ENCODE peak calls at places on chromosomes 13 and 19, in five cellular contexts. A, I, E, F and P are unnamed samples.

GRCh38 chr13:90690458-90691063 is 656.9 kb upstream of the MIR17HG start:
- DNase-seq in F (no peak), A (no peak), E (no peak), I (peak), P (no peak)

GRCh38 chr13:40120288-40120687 is 464.8 kb downstream of the COG6 start:
- DNase-seq in F (no peak), A (no peak), E (no peak), I (no peak), P (no peak)

GRCh38 chr19:34096020-34096915 is 76.0 kb upstream of the LSM14A start:
- DNase-seq in F (no peak), A (no peak), I (peak), E (no peak), P (no peak)

GRCh38 chr19:4969772-4970531 is 1.0 kb downstream of the KDM4B start:
- DNase-seq in I (no peak), F (no peak), E (no peak), A (peak), P (no peak)

GRCh38 chr13:42925626-42926025 is 66.4 kb downstream of the EPSTI1 start:
- DNase-seq in A (no peak), E (no peak), I (no peak), F (no peak), P (no peak)

GRCh38 chr19:34362679-34363069 is 2.3 kb upstream of the GPI start:
- DNase-seq in E (no peak), F (no peak), A (no peak), I (no peak), P (no peak)

GRCh38 chr13:44243198-44243852 is 130.3 kb upstream of the SERP2 start:
- DNase-seq in E (peak), A (peak), I (peak), F (peak), P (no peak)

GRCh38 chr19:27764186-27764804 is 1448.7 kb downstream of the UQCRFS1 start:
- DNase-seq in F (no peak), E (no peak), A (no peak), I (no peak), P (no peak)

GRCh38 chr13:50842711-50843255 is 709 bp downstream of the DLEU7 start:
- DNase-seq in A (no peak), I (no peak), E (no peak), F (no peak), P (no peak)

GRCh38 chr13:85575110-85575509 is 224.1 kb downstream of the SLITRK6 start:
- DNase-seq in E (no peak), I (no peak), F (no peak), A (no peak), P (no peak)

GRCh38 chr13:19958119-19959111 is at the start of gene ZMYM2:
- DNase-seq in F (peak), A (peak), E (peak), I (peak), P (peak)
- TF ChIP-seq POLR2A in F (peak), A (peak), E (peak), I (peak), P (peak)

GRCh38 chr19:6721113-6721474 is 644 bp upstream of the C3 start:
- DNase-seq in A (no peak), I (no peak), E (no peak), F (no peak), P (no peak)
- H3K4me3 ChIP-seq in A (no peak), I (no peak), E (no peak), F (no peak), P (no peak)

GRCh38 chr19:47095707-47096704 is 17.6 kb downstream of the ZC3H4 start:
- DNase-seq in E (peak), F (peak), I (no peak), A (peak), P (peak)
- TF ChIP-seq POLR2A in E (no peak), F (no peak), I (no peak), A (no peak), P (no peak)

GRCh38 chr19:1725100-1726064 is 27.9 kb upstream of the ONECUT3 start:
- DNase-seq in A (peak), F (peak), E (peak), I (peak), P (no peak)
- H3K4me3 ChIP-seq in A (peak), F (peak), E (no peak), I (peak), P (peak)

DNA sequence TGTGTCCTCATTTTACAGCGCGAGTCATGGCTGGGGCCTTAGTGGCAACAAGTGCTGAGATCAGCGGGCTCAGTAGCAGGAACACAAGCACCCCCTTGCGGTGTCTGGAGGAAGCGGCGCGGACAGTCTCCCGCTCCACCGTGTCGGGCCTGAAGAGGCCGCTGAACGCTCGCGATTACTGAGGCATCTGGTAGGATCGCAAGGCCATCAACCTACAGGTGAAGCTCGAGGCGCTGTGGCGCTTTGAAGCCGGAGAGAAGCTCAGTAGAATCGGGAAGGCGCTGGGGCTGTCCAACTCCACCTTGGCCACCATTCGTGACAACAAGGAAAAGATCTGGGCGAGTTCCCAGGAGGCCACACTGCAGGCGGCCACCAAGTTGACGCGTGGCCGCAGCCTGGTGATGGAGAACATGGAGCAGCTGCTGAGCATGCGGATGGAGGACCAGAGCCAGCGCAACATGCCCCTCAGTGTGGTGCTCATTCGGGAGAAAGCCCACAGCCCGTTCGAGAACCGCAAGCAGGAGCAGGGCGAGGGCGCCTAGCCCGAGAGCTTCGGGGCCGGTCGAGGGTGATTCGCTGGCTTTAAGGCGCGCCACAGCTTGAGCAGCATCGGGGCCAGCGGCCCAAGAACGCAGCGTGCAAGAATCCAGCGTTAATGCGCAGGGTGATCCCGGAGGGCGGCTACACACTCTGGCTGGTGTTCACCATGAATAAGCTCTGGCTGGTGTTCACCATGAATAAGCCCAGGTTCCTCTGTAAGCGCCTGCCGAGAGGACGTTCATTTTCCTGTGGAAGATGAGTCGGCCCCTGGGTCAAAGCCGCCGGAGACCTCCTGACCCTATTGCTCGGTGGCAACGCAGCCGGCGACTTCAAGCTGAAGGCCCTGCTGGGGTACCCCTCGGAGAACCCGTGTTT is 8.3 kb upstream of the MZF1 start:
- DNase-seq in F (peak), I (peak), A (peak), E (peak), P (peak)
- TF ChIP-seq POLR2A in F (no peak), I (no peak), A (no peak), E (no peak), P (no peak)

DNA sequence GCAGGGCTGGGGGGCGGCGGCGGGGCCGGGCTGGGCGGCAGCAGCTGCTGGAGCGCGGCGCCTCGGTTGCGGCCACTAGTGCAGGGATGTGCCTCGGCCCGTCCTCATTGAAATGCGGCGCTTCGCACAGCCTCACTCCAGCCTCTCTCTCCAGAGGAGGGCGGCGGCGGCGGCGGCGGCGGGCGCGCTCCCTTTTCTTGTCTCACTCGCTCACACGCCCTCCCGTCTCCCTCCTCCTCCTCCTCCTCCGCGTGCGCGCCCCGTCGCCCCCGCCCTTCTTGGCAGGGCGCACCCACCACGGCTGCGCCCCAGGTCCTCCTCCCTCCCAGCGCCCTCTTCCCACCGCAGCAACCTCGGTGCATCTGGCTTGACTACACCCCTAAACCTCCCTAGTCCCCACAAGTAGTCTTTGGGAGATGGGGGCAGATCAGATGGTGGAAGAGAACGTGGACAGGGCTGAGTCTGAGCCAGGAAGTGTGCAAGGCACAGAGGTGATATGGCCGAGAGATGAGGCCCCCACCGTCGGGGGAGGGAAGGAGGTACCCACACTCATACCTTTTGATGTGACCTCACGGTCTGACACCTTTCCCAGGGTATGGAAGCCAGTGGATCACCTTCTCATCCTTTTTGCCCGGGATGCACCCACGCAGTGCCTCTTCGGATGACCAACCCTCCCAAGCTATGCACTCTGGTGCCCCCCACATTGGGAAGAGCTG is at the start of gene DCLK1:
- DNase-seq in I (no peak), F (peak), A (peak), E (peak), P (peak)
- H3K4me3 ChIP-seq in I (peak), F (peak), A (peak), E (no peak), P (peak)

GRCh38 chr19:53037101-53038097 is 7.1 kb upstream of the ERVV-2 start:
- DNase-seq in I (peak), E (peak), A (peak), F (peak), P (no peak)
- TF ChIP-seq POLR2A in I (no peak), E (no peak), A (no peak), F (no peak), P (no peak)

DNA sequence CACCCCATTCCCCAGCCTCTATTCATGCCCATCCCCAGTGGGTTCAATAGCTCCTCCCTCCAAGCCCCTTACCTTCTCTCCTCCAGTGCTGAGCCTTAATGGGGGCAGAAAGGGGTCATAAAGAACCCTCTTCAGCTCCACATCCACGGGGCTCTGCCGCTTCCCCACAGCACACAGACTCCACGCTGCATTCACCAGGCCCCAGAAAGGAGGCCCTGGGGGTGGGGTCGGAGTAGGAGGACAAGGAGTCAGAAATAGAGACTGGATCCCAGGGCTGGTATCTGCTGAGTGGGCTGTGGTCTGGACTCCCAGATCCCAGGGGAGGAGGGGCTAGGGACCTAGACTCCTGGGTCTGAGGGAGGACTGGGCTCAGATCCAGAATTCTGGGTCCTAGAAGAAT is 1.6 kb downstream of the CA11 start:
- DNase-seq in E (no peak), I (no peak), A (no peak), F (no peak), P (no peak)
- H3K4me3 ChIP-seq in E (no peak), I (no peak), A (no peak), F (no peak), P (no peak)

GRCh38 chr19:32971715-32972540 is at the start of the genes CEP89 and FAAP24:
- DNase-seq in F (peak), I (peak), A (peak), E (peak), P (peak)
- TF ChIP-seq POLR2A in F (peak), I (peak), A (no peak), E (no peak), P (no peak)